ENCODE peak calls at places on chromosome 6, in four cellular contexts. Z, L, X and V are unnamed samples.

GRCh38 chr6:107786179-107786578 is 37.9 kb downstream of the SCML4 start:
- DNase-seq in Z (no peak), L (no peak), X (no peak), V (no peak)

GRCh38 chr6:7671581-7671980 is 54.3 kb upstream of the BMP6 start:
- DNase-seq in Z (no peak), L (no peak), X (no peak), V (no peak)

GRCh38 chr6:14211596-14211961 is 94.0 kb downstream of the CD83 start:
- DNase-seq in Z (peak), L (peak), X (peak), V (peak)

GRCh38 chr6:33410711-33411631 is at the start of gene PHF1:
- DNase-seq in Z (peak), L (no peak), X (peak), V (peak)

GRCh38 chr6:11632795-11633511 is 95.4 kb downstream of the TMEM170B start:
- DNase-seq in Z (no peak), L (no peak), X (no peak), V (no peak)

GRCh38 chr6:42251500-42251899 is 33.8 kb upstream of the MRPS10 start:
- DNase-seq in Z (no peak), L (no peak), X (no peak), V (no peak)

GRCh38 chr6:151374024-151374423 is 17.3 kb downstream of the ZBTB2 start:
- DNase-seq in Z (no peak), L (peak), X (peak), V (no peak)

GRCh38 chr6:42820509-42821340 is 38.9 kb downstream of the BICRAL start:
- DNase-seq in Z (no peak), L (no peak), X (no peak), V (no peak)

GRCh38 chr6:40719671-40720374 is 132.7 kb upstream of the LRFN2 start:
- DNase-seq in Z (peak), L (no peak), X (no peak), V (no peak)

GRCh38 chr6:154356690-154357089 is at the start of gene IPCEF1:
- DNase-seq in Z (no peak), L (no peak), X (no peak), V (no peak)

GRCh38 chr6:154361476-154361875 is 4.9 kb upstream of the IPCEF1 start:
- DNase-seq in Z (no peak), L (no peak), X (no peak), V (no peak)

GRCh38 chr6:154359679-154360078 is 3.1 kb upstream of the IPCEF1 start:
- DNase-seq in Z (no peak), L (no peak), X (no peak), V (no peak)

GRCh38 chr6:154356118-154356517 is 485 bp downstream of the IPCEF1 start:
- DNase-seq in Z (no peak), L (no peak), X (no peak), V (no peak)

GRCh38 chr6:154358019-154358545 is 1.5 kb upstream of the IPCEF1 start:
- DNase-seq in Z (no peak), L (no peak), X (no peak), V (no peak)
- TF ChIP-seq ELF4 in Z (no peak), L (no peak), X (no peak), V (no peak)

DNA sequence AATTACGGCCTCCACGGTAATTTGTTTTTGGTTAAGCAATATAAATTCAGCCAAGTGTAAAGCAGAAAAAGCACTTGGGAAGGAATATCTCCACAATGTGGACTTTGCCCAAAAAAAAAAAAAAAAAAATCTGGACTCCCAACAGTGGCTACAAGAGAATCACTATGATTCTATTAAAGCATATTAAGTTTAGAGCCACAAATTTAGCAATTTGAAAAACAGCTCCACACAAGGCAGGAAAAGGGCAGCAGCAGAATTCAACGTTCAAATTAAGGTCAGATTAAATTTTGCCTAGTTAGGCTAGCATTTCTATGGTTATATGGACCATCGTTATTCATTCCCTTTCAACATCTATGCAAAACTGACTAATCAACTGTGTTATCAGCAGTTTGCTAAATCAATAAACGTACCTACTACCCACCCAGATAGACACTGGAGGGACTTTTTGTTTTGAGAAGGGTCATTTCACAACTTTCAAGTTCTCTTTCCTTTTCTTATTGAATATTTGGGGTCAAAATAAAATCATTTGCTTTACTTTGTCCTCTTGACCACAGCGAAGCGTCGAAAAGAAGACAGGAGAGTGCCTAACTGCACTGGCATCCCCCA is 1.0 kb downstream of the MCM9 start:
- DNase-seq in Z (no peak), L (no peak), X (no peak), V (no peak)
- TF ChIP-seq ELF4 in Z (no peak), L (no peak), X (no peak), V (no peak)

GRCh38 chr6:167306401-167306998 is 15.4 kb downstream of the UNC93A start:
- DNase-seq in Z (no peak), L (peak), X (no peak), V (no peak)
- TF ChIP-seq ELF4 in Z (no peak), L (no peak), X (no peak), V (no peak)

GRCh38 chr6:127148511-127148910 is 30.0 kb downstream of the RSPO3 start:
- DNase-seq in Z (no peak), L (no peak), X (no peak), V (no peak)
- TF ChIP-seq ELF4 in Z (no peak), L (no peak), X (no peak), V (no peak)

GRCh38 chr6:30914076-30914853 is at the start of gene VARS2:
- DNase-seq in Z (peak), L (peak), X (peak), V (peak)
- TF ChIP-seq ELF4 in Z (peak), L (peak), X (peak), V (no peak)